ENCODE peak calls at places on chromosome 1, in seven cellular contexts. One of them, this sample, is unnamed. For H3K4me1, the result is how much of the 10 kb centered on the place peaks cover.

GRCh38 chr1:93681095-93681548 is 515 bp downstream of the BCAR3 start:
- DNase-seq in ovary: peak
- DNase-seq in IMR-90: peak
- DNase-seq in body of pancreas: no peak
- DNase-seq in tibial nerve: no peak
- DNase-seq in right lobe of liver: no peak
- DNase-seq in esophagus squamous epithelium: no peak
- DNase-seq in this sample: no peak

GRCh38 chr1:205396972-205397616 is 24.8 kb downstream of the LEMD1 start:
- DNase-seq in right lobe of liver: no peak
- DNase-seq in esophagus squamous epithelium: no peak
- DNase-seq in body of pancreas: peak
- DNase-seq in tibial nerve: no peak
- DNase-seq in ovary: no peak
- DNase-seq in IMR-90: peak
- DNase-seq in this sample: no peak

GRCh38 chr1:21205416-21205815 is 28.7 kb upstream of the EIF4G3 start:
- DNase-seq in right lobe of liver: no peak
- DNase-seq in esophagus squamous epithelium: no peak
- DNase-seq in ovary: no peak
- DNase-seq in IMR-90: no peak
- DNase-seq in body of pancreas: no peak
- DNase-seq in tibial nerve: no peak
- DNase-seq in this sample: no peak

GRCh38 chr1:178262101-178262500 is 168.2 kb downstream of the RASAL2 start:
- DNase-seq in esophagus squamous epithelium: no peak
- DNase-seq in IMR-90: peak
- DNase-seq in body of pancreas: no peak
- DNase-seq in ovary: no peak
- DNase-seq in tibial nerve: no peak
- DNase-seq in right lobe of liver: no peak
- DNase-seq in this sample: no peak

GRCh38 chr1:79588719-79589118 is 582.2 kb upstream of the ADGRL4 start:
- DNase-seq in IMR-90: no peak
- DNase-seq in body of pancreas: no peak
- DNase-seq in esophagus squamous epithelium: no peak
- DNase-seq in right lobe of liver: no peak
- DNase-seq in tibial nerve: no peak
- DNase-seq in ovary: no peak
- DNase-seq in this sample: no peak

GRCh38 chr1:220786337-220787068 is at the start of gene MTARC1:
- DNase-seq in body of pancreas: peak
- DNase-seq in IMR-90: no peak
- DNase-seq in tibial nerve: no peak
- DNase-seq in ovary: peak
- DNase-seq in right lobe of liver: peak
- DNase-seq in esophagus squamous epithelium: no peak
- DNase-seq in this sample: peak

GRCh38 chr1:38138498-38139233 is 92.1 kb upstream of the POU3F1 start:
- DNase-seq in esophagus squamous epithelium: no peak
- DNase-seq in tibial nerve: peak
- DNase-seq in IMR-90: peak
- DNase-seq in body of pancreas: peak
- DNase-seq in right lobe of liver: peak
- DNase-seq in ovary: no peak
- DNase-seq in this sample: peak

GRCh38 chr1:15696956-15697521 is 12.9 kb downstream of the PLEKHM2 start:
- DNase-seq in body of pancreas: no peak
- DNase-seq in right lobe of liver: no peak
- DNase-seq in ovary: no peak
- DNase-seq in IMR-90: no peak
- DNase-seq in esophagus squamous epithelium: no peak
- DNase-seq in tibial nerve: no peak
- DNase-seq in this sample: no peak

GRCh38 chr1:161182214-161182613 is 4.9 kb upstream of the B4GALT3 start:
- DNase-seq in body of pancreas: no peak
- DNase-seq in esophagus squamous epithelium: no peak
- DNase-seq in tibial nerve: no peak
- DNase-seq in right lobe of liver: no peak
- DNase-seq in ovary: no peak
- DNase-seq in IMR-90: peak
- DNase-seq in this sample: no peak

GRCh38 chr1:212819704-212820103 is 27.7 kb downstream of the SPATA45 start:
- DNase-seq in IMR-90: peak
- DNase-seq in esophagus squamous epithelium: no peak
- DNase-seq in right lobe of liver: no peak
- DNase-seq in body of pancreas: no peak
- DNase-seq in ovary: no peak
- DNase-seq in tibial nerve: no peak
- DNase-seq in this sample: no peak

GRCh38 chr1:87398644-87399043 is 70.0 kb downstream of the LMO4 start:
- DNase-seq in IMR-90: peak
- DNase-seq in right lobe of liver: no peak
- DNase-seq in body of pancreas: no peak
- DNase-seq in esophagus squamous epithelium: no peak
- DNase-seq in tibial nerve: no peak
- DNase-seq in ovary: no peak
- DNase-seq in this sample: no peak

GRCh38 chr1:77048615-77049005 is 170.6 kb downstream of the PIGK start:
- DNase-seq in right lobe of liver: no peak
- DNase-seq in esophagus squamous epithelium: no peak
- DNase-seq in body of pancreas: no peak
- DNase-seq in ovary: no peak
- DNase-seq in tibial nerve: no peak
- DNase-seq in IMR-90: no peak
- DNase-seq in this sample: no peak

DNA sequence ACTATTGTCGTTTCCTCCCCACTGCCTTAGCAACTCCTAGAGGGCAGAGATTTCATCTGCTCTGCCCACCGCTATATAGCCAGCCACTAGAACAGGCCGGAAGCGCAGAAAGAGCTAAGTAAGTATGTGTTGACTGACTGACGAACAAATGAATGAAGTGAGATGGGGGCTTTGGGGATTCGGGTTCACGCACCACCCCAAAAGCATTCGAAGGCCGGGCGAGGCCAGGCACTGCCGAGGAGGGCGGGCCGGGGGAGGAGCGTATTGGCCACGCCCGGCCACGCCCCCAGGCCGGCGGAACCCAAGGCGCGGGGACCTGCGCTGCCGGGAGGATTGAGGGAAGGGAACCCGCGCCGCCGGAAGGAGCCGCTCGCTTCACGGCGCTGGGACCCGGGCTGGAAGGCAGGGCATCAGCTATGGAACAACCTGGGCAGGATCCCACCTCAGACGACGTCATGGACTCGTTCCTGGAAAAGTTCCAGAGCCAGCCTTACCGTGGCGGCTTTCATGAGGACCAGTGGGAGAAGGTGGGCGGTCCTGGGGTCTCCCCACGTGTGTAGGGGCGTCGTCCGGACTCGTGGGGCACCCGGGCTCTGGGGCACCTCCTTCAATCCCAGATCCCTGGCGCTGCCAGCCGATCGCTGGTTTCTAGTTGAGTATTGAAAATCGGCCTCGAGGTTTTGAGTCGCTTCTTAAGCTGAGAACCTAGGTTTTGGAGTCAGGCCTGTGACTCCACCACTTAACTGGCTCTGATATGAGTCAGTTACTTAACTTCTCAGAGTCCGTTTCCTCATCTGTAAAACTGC is at the start of gene TTC4:
- DNase-seq in ovary: peak
- DNase-seq in IMR-90: peak
- DNase-seq in esophagus squamous epithelium: no peak
- DNase-seq in body of pancreas: peak
- DNase-seq in tibial nerve: peak
- DNase-seq in right lobe of liver: peak
- DNase-seq in this sample: peak
- TF ChIP-seq POLR2A in ovary: peak
- TF ChIP-seq POLR2A in IMR-90: peak
- TF ChIP-seq POLR2A in esophagus squamous epithelium: no peak
- TF ChIP-seq POLR2A in body of pancreas: no peak
- TF ChIP-seq POLR2A in tibial nerve: peak
- TF ChIP-seq POLR2A in right lobe of liver: peak
- TF ChIP-seq POLR2A in this sample: no peak

GRCh38 chr1:167248707-167249642 is 28.3 kb downstream of the POU2F1 start:
- DNase-seq in IMR-90: no peak
- DNase-seq in body of pancreas: no peak
- DNase-seq in esophagus squamous epithelium: no peak
- DNase-seq in right lobe of liver: no peak
- DNase-seq in tibial nerve: no peak
- DNase-seq in ovary: no peak
- DNase-seq in this sample: no peak

GRCh38 chr1:167251482-167251881 is 30.8 kb downstream of the POU2F1 start:
- DNase-seq in esophagus squamous epithelium: no peak
- DNase-seq in IMR-90: no peak
- DNase-seq in body of pancreas: no peak
- DNase-seq in ovary: no peak
- DNase-seq in right lobe of liver: no peak
- DNase-seq in tibial nerve: no peak
- DNase-seq in this sample: no peak

GRCh38 chr1:167249702-167250101 is 29.0 kb downstream of the POU2F1 start:
- DNase-seq in IMR-90: no peak
- DNase-seq in right lobe of liver: no peak
- DNase-seq in ovary: no peak
- DNase-seq in tibial nerve: no peak
- DNase-seq in esophagus squamous epithelium: no peak
- DNase-seq in body of pancreas: no peak
- DNase-seq in this sample: no peak

GRCh38 chr1:167250482-167250881 is 29.8 kb downstream of the POU2F1 start:
- DNase-seq in esophagus squamous epithelium: no peak
- DNase-seq in right lobe of liver: no peak
- DNase-seq in IMR-90: no peak
- DNase-seq in tibial nerve: no peak
- DNase-seq in body of pancreas: no peak
- DNase-seq in ovary: no peak
- DNase-seq in this sample: no peak

GRCh38 chr1:167252986-167253385 is 32.3 kb downstream of the POU2F1 start:
- DNase-seq in tibial nerve: no peak
- DNase-seq in body of pancreas: no peak
- DNase-seq in right lobe of liver: no peak
- DNase-seq in esophagus squamous epithelium: no peak
- DNase-seq in IMR-90: no peak
- DNase-seq in ovary: no peak
- DNase-seq in this sample: no peak
- H3K4me1 ChIP-seq in tibial nerve: under half
- H3K4me1 ChIP-seq in body of pancreas: under half
- H3K4me1 ChIP-seq in right lobe of liver: under half
- H3K4me1 ChIP-seq in esophagus squamous epithelium: under half
- H3K4me1 ChIP-seq in IMR-90: under half
- H3K4me1 ChIP-seq in ovary: under half
- H3K4me1 ChIP-seq in this sample: under half

GRCh38 chr1:247411583-247412295 is 4.2 kb upstream of the NLRP3 start:
- DNase-seq in esophagus squamous epithelium: no peak
- DNase-seq in IMR-90: no peak
- DNase-seq in ovary: no peak
- DNase-seq in tibial nerve: no peak
- DNase-seq in right lobe of liver: no peak
- DNase-seq in body of pancreas: no peak
- DNase-seq in this sample: no peak

GRCh38 chr1:247417786-247418185 is 1.8 kb downstream of the NLRP3 start:
- DNase-seq in IMR-90: no peak
- DNase-seq in ovary: no peak
- DNase-seq in tibial nerve: no peak
- DNase-seq in body of pancreas: no peak
- DNase-seq in right lobe of liver: no peak
- DNase-seq in esophagus squamous epithelium: no peak
- DNase-seq in this sample: no peak

GRCh38 chr1:247419326-247419725 is 3.4 kb downstream of the NLRP3 start:
- DNase-seq in tibial nerve: no peak
- DNase-seq in ovary: no peak
- DNase-seq in esophagus squamous epithelium: no peak
- DNase-seq in IMR-90: no peak
- DNase-seq in right lobe of liver: no peak
- DNase-seq in body of pancreas: no peak
- DNase-seq in this sample: no peak

GRCh38 chr1:247421074-247421473 is 5.1 kb downstream of the NLRP3 start:
- DNase-seq in tibial nerve: no peak
- DNase-seq in right lobe of liver: no peak
- DNase-seq in body of pancreas: no peak
- DNase-seq in IMR-90: no peak
- DNase-seq in ovary: no peak
- DNase-seq in esophagus squamous epithelium: no peak
- DNase-seq in this sample: no peak

DNA sequence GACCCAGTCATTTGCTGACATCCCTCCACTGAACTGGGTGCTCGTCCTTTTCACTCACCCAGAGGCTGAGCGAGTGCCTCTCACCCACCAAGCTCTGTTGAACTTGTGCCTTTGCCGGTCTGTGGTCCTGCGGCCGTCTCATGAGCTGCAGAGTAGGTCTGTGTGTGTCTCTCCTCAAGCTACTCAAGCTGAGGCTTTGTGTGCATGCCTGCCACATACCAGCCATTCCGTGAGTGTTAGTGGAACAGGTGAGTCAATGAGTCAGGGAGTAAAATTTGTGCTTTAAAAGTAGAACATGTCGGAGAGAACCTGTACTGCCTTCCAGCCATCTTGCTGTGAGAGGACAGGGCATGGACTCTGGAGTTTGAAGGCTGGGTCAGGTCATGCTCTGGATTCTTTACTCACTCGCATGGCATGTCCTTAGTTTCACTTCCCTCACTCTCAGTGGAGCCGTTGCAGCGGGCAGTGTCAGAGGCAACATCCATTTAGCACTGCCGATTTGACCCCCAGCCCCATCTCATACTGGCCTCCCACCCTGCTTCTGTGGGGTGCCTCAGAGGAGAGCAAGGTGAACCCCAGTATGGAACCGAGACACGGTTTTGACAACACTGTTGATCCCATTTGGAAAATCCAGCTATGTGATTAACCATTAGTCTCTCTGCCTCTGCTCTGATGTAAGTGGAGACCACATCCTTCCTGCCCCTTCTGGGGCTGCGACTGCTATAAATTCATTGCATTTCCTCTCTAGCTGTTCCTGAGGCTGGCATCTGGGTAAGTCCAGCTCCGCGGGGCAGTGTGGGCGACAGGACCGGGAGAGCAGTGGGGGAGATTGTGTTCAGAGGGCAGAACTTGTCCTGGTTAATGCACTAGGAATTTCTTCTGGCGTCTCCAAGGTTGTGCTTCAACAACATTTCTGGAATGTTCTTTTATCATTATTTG is at the start of gene NLRP3:
- DNase-seq in body of pancreas: no peak
- DNase-seq in esophagus squamous epithelium: no peak
- DNase-seq in ovary: no peak
- DNase-seq in right lobe of liver: no peak
- DNase-seq in tibial nerve: peak
- DNase-seq in IMR-90: no peak
- DNase-seq in this sample: peak
- TF ChIP-seq POLR2A in body of pancreas: no peak
- TF ChIP-seq POLR2A in esophagus squamous epithelium: no peak
- TF ChIP-seq POLR2A in ovary: no peak
- TF ChIP-seq POLR2A in right lobe of liver: peak
- TF ChIP-seq POLR2A in tibial nerve: no peak
- TF ChIP-seq POLR2A in IMR-90: no peak
- TF ChIP-seq POLR2A in this sample: peak

DNA sequence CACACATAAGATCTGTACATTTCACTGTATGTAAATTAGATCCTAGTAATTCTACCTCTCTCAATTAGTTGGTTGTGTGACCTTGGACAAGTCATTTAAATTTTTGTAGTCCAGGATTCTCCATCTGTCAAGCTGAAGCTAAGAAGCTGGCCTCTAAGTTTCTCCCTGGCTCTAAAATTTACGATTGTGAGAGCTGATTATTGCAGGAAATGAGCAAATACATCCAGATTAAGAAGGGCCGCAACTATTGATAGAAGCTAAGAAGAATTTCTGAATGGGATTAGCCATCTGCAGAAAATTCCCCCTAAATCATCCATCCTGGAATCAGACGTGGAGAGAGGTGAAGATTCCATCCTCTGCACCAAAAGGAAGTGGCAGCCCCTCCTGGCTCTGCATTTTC is 55.0 kb downstream of the HIVEP3 start:
- DNase-seq in tibial nerve: no peak
- DNase-seq in body of pancreas: no peak
- DNase-seq in esophagus squamous epithelium: no peak
- DNase-seq in IMR-90: no peak
- DNase-seq in right lobe of liver: no peak
- DNase-seq in ovary: no peak
- DNase-seq in this sample: no peak
- H3K4me1 ChIP-seq in tibial nerve: under half
- H3K4me1 ChIP-seq in body of pancreas: under half
- H3K4me1 ChIP-seq in esophagus squamous epithelium: under half
- H3K4me1 ChIP-seq in IMR-90: under half
- H3K4me1 ChIP-seq in right lobe of liver: under half
- H3K4me1 ChIP-seq in ovary: under half
- H3K4me1 ChIP-seq in this sample: under half

This sample was measured in heart left ventricle.